ENCODE peak calls at places on chromosomes 12 and 14, in four cellular contexts. One of them, this sample, is unnamed.

GRCh38 chr12:111838353-111838752 is 3.7 kb upstream of the MAPKAPK5 start:
- DNase-seq in small intestine: no peak
- DNase-seq in HCT116: no peak
- DNase-seq in activated naive CD8-positive, alpha-beta T cell treated with anti-CD3 and anti-CD28 coated beads, Interleukin-2, amount 50 U/mL, for 24 hours: no peak
- DNase-seq in this sample: no peak

GRCh38 chr12:76311796-76312195 is 36.4 kb downstream of the BBS10 start:
- DNase-seq in HCT116: no peak
- DNase-seq in activated naive CD8-positive, alpha-beta T cell treated with anti-CD3 and anti-CD28 coated beads, Interleukin-2, amount 50 U/mL, for 24 hours: no peak
- DNase-seq in small intestine: no peak
- DNase-seq in this sample: no peak

GRCh38 chr12:50926415-50926814 is 25.9 kb upstream of the HIGD1C start:
- DNase-seq in HCT116: no peak
- DNase-seq in small intestine: no peak
- DNase-seq in activated naive CD8-positive, alpha-beta T cell treated with anti-CD3 and anti-CD28 coated beads, Interleukin-2, amount 50 U/mL, for 24 hours: no peak
- DNase-seq in this sample: no peak

GRCh38 chr14:102591944-102592772 is at the start of gene RCOR1:
- DNase-seq in activated naive CD8-positive, alpha-beta T cell treated with anti-CD3 and anti-CD28 coated beads, Interleukin-2, amount 50 U/mL, for 24 hours: peak
- DNase-seq in HCT116: peak
- DNase-seq in small intestine: peak
- DNase-seq in this sample: peak

GRCh38 chr14:73633517-73634332 is 11.1 kb upstream of the DNAL1 start:
- DNase-seq in HCT116: no peak
- DNase-seq in small intestine: peak
- DNase-seq in activated naive CD8-positive, alpha-beta T cell treated with anti-CD3 and anti-CD28 coated beads, Interleukin-2, amount 50 U/mL, for 24 hours: peak
- DNase-seq in this sample: peak

GRCh38 chr12:93060666-93061413 is 131.7 kb upstream of the EEA1 start:
- DNase-seq in activated naive CD8-positive, alpha-beta T cell treated with anti-CD3 and anti-CD28 coated beads, Interleukin-2, amount 50 U/mL, for 24 hours: peak
- DNase-seq in small intestine: no peak
- DNase-seq in HCT116: no peak
- DNase-seq in this sample: no peak

GRCh38 chr12:45401008-45401407 is 185.1 kb downstream of the ANO6 start:
- DNase-seq in small intestine: no peak
- DNase-seq in activated naive CD8-positive, alpha-beta T cell treated with anti-CD3 and anti-CD28 coated beads, Interleukin-2, amount 50 U/mL, for 24 hours: no peak
- DNase-seq in HCT116: no peak
- DNase-seq in this sample: no peak

GRCh38 chr14:39765676-39766075 is 333.4 kb upstream of the FBXO33 start:
- DNase-seq in activated naive CD8-positive, alpha-beta T cell treated with anti-CD3 and anti-CD28 coated beads, Interleukin-2, amount 50 U/mL, for 24 hours: no peak
- DNase-seq in small intestine: no peak
- DNase-seq in HCT116: no peak
- DNase-seq in this sample: no peak

GRCh38 chr14:64117671-64118402 is 176.3 kb downstream of the ESR2 start:
- DNase-seq in HCT116: no peak
- DNase-seq in activated naive CD8-positive, alpha-beta T cell treated with anti-CD3 and anti-CD28 coated beads, Interleukin-2, amount 50 U/mL, for 24 hours: no peak
- DNase-seq in small intestine: no peak
- DNase-seq in this sample: no peak

GRCh38 chr14:28784262-28785021 is 17.9 kb downstream of the FOXG1 start:
- DNase-seq in small intestine: no peak
- DNase-seq in activated naive CD8-positive, alpha-beta T cell treated with anti-CD3 and anti-CD28 coated beads, Interleukin-2, amount 50 U/mL, for 24 hours: no peak
- DNase-seq in HCT116: no peak
- DNase-seq in this sample: no peak

GRCh38 chr12:58781609-58782008 is 138.7 kb downstream of the LRIG3 start:
- DNase-seq in small intestine: no peak
- DNase-seq in activated naive CD8-positive, alpha-beta T cell treated with anti-CD3 and anti-CD28 coated beads, Interleukin-2, amount 50 U/mL, for 24 hours: no peak
- DNase-seq in HCT116: no peak
- DNase-seq in this sample: no peak

GRCh38 chr14:99502989-99503421 is 21.8 kb downstream of the CCNK start:
- DNase-seq in HCT116: no peak
- DNase-seq in small intestine: no peak
- DNase-seq in activated naive CD8-positive, alpha-beta T cell treated with anti-CD3 and anti-CD28 coated beads, Interleukin-2, amount 50 U/mL, for 24 hours: no peak
- DNase-seq in this sample: no peak

GRCh38 chr14:45705954-45706353 is 453.0 kb upstream of the MIS18BP1 start:
- DNase-seq in HCT116: no peak
- DNase-seq in small intestine: no peak
- DNase-seq in activated naive CD8-positive, alpha-beta T cell treated with anti-CD3 and anti-CD28 coated beads, Interleukin-2, amount 50 U/mL, for 24 hours: no peak
- DNase-seq in this sample: no peak

GRCh38 chr14:30240002-30240401 is 312.4 kb upstream of the PRKD1 start:
- DNase-seq in HCT116: no peak
- DNase-seq in small intestine: no peak
- DNase-seq in activated naive CD8-positive, alpha-beta T cell treated with anti-CD3 and anti-CD28 coated beads, Interleukin-2, amount 50 U/mL, for 24 hours: no peak
- DNase-seq in this sample: no peak

GRCh38 chr12:70876952-70877351 is 43.6 kb downstream of the PTPRR start:
- DNase-seq in HCT116: no peak
- DNase-seq in activated naive CD8-positive, alpha-beta T cell treated with anti-CD3 and anti-CD28 coated beads, Interleukin-2, amount 50 U/mL, for 24 hours: no peak
- DNase-seq in small intestine: peak
- DNase-seq in this sample: no peak

GRCh38 chr12:6775185-6775770 is 3.0 kb downstream of the LAG3 start:
- DNase-seq in activated naive CD8-positive, alpha-beta T cell treated with anti-CD3 and anti-CD28 coated beads, Interleukin-2, amount 50 U/mL, for 24 hours: no peak
- DNase-seq in HCT116: no peak
- DNase-seq in small intestine: no peak
- DNase-seq in this sample: no peak

GRCh38 chr14:49939884-49940510 is 47.1 kb downstream of the ARF6 start:
- DNase-seq in activated naive CD8-positive, alpha-beta T cell treated with anti-CD3 and anti-CD28 coated beads, Interleukin-2, amount 50 U/mL, for 24 hours: no peak
- DNase-seq in HCT116: no peak
- DNase-seq in small intestine: no peak
- DNase-seq in this sample: no peak

This sample was measured in colonic mucosa.